ENCODE peak calls at places on chromosomes 1 and 21, in five cellular contexts. S is HepG2, I is upper lobe of left lung, M is K562, P is GM12878. D is an unnamed sample.

GRCh38 chr1:21266119-21266774 is 24.0 kb downstream of the ECE1 start:
- ATAC-seq in I (no peak), M (peak; percentile 63), S (no peak), P (no peak), D (no peak)

GRCh38 chr1:178266619-178267066 is 172.7 kb downstream of the RASAL2 start:
- ATAC-seq in M (peak; percentile 36), P (no peak), I (no peak), S (no peak), D (no peak)

GRCh38 chr21:31886896-31887595 is 14.2 kb downstream of the HUNK start:
- ATAC-seq in M (no peak), I (no peak), P (no peak), S (no peak), D (peak; percentile 19)

GRCh38 chr1:58717979-58718378 is 18.1 kb upstream of the MYSM1 start:
- ATAC-seq in I (peak; percentile 59), P (no peak), M (no peak), S (no peak), D (no peak)

GRCh38 chr21:31846690-31847089 is 26.1 kb upstream of the HUNK start:
- ATAC-seq in M (no peak), I (no peak), P (no peak), S (no peak), D (no peak)

GRCh38 chr1:205492774-205493173 is 11.7 kb upstream of the CDK18 start:
- ATAC-seq in P (no peak), M (no peak), S (peak; percentile 41), I (no peak), D (peak; percentile 4)

GRCh38 chr1:20974069-20974468 is 187.0 kb upstream of the HP1BP3 start:
- ATAC-seq in P (no peak), S (no peak), I (no peak), M (no peak), D (no peak)

GRCh38 chr1:189607477-189608096 is 870.1 kb downstream of the BRINP3 start:
- ATAC-seq in M (no peak), S (no peak), P (no peak), I (no peak), D (no peak)

GRCh38 chr1:30675289-30675688 is 48.1 kb downstream of the MATN1 start:
- ATAC-seq in S (no peak), M (no peak), I (no peak), P (no peak), D (no peak)

GRCh38 chr1:7595338-7595737 is 175.8 kb upstream of the VAMP3 start:
- ATAC-seq in M (no peak), I (no peak), S (no peak), P (no peak), D (no peak)

GRCh38 chr21:45056917-45057560 is 17.3 kb upstream of the ADARB1 start:
- ATAC-seq in M (no peak), P (no peak), I (no peak), S (no peak), D (no peak)

GRCh38 chr1:91803847-91804545 is 82.0 kb downstream of the TGFBR3 start:
- ATAC-seq in S (no peak), M (peak; percentile 75), I (no peak), P (peak; percentile 87), D (no peak)

GRCh38 chr1:151834239-151834638 is 2.6 kb upstream of the RORC start:
- ATAC-seq in S (no peak), I (no peak), P (no peak), M (no peak), D (no peak)

DNA sequence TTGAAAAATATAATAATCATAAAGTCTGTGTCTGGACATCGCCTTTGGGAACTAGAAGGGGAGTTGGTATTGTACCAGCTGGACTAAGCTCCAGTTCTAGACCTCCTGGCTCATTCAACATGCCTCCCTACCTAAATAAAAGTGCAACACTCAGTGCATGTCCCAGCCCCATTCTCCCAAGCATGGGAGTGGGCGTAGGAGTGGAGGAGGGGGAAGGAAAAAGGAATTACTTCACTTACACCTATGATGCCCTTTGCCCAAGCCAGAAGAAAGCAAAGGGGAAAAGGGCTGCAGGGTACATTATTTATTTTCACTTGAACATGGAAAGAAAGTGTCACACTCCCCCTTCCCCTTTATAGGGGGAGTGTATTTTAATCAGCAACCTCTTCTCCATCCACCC is 3.1 kb downstream of the NIT1 start:
- ATAC-seq in S (no peak), M (no peak), P (no peak), I (no peak), D (no peak)
- TF ChIP-seq EP300 in S (no peak), M (no peak), P (no peak), I (no peak), D (no peak)

DNA sequence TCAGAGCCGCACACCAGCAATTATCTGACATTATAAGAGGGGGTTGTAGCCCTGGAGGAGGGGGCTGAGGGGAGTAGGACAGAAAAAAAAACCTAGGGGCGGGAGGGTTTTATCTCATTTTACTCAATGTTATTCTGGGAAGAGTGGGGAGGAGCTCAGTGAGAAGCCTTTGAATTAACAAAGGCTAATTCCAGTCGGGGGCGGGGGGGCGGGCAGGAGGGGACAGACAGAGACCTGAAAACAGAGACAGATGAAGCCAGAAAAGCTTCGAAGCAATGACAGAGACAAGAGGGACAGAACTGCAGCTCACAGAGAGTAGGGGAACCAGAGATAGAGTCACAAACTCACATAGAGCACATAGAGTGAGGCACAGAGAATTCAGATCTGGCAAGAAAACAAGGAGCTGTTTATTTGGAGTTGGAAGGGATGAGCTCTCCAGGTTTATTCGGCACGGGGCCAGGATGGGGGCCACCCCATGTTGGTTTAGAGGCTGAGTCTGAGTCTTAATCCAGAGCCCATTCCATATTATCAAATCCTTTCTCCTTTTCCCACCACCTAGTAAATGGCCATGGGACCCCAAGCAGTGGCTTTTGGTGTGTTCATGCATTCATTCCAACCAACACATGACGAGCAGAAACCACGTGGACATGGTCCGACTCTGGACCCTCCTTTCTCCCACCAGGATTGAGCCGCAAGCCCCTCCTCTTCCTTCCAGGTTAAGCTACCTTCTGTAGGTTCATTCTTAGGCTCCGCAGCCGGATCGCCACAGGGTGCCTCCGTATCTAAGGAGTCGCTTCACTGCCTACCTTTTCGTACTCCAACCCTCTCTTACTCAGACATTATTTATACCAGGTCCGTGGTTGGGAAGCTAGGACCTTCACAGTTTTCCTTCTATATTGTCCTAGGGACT is 63.4 kb downstream of the RHBG start:
- ATAC-seq in M (no peak), I (no peak), S (no peak), P (no peak), D (no peak)
- H3K27me3 ChIP-seq in M (peaks cover 57% of the 10 kb centered on the region), I (peaks cover 7% of the 10 kb centered on the region), S (peaks cover 16% of the 10 kb centered on the region), P (peaks cover 42% of the 10 kb centered on the region), D (peaks cover 100% of the 10 kb centered on the region)

GRCh38 chr1:206713910-206714312 is 29.2 kb downstream of the MAPKAPK2 start:
- ATAC-seq in I (no peak), S (no peak), P (no peak), M (peak; percentile 52), D (no peak)
- H3K4me1 ChIP-seq in I (peaks cover 65% of the 10 kb centered on the region), S (peaks cover 57% of the 10 kb centered on the region), P (peaks cover 58% of the 10 kb centered on the region), M (peaks cover 38% of the 10 kb centered on the region), D (peaks cover 21% of the 10 kb centered on the region)

GRCh38 chr1:232538224-232538942 is 91.5 kb downstream of the SIPA1L2 start:
- ATAC-seq in P (no peak), M (no peak), I (no peak), S (no peak), D (no peak)
- TF ChIP-seq EP300 in P (no peak), M (no peak), I (no peak), S (no peak), D (no peak)

GRCh38 chr1:2235300-2235998 is 7.3 kb downstream of the SKI start:
- ATAC-seq in M (no peak), P (no peak), S (no peak), I (no peak), D (no peak)
- H3K27me3 ChIP-seq in M (no peaks in the 10 kb centered on the region), P (no peaks in the 10 kb centered on the region), S (no peaks in the 10 kb centered on the region), I (no peaks in the 10 kb centered on the region), D (no peaks in the 10 kb centered on the region)

DNA sequence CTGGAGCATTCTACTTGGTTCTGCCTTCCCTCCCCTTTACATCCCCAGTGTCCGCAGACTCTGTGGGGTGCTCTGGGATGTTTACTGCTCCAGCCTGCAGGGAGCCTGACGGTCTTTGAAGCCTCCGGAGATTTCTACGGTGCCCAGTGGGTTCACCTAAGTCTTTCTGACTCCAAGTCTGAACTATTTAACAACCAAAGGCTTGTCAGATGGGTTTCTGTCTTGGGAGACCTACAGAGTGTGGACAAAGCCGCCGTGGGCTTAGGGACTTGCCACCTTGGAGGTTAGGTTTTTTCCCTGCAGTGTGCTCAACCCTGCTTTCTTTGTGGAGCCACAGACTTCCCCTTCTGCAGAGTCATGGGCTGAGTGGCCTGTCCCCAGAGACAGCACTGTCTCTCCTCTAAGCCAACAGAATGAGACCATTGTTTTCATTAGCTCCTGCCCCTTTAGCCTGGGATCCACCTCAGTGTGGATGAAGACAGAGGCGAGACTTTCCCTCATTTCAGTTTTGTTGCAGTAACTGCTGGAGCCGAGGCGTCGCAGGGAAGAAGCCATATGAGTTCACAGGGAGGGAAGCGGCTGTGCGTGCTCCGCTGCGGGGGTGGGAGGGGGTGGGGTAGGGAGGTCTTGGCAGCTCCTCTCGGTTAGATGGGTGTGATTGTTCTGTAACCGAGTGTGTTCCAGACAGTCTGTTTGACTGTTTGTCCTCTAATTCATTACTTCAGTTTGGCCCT is 120.7 kb downstream of the CNIH3 start:
- ATAC-seq in M (peak; percentile 48), I (no peak), P (peak; percentile 61), S (peak; percentile 73), D (peak; percentile 79)
- H3K4me1 ChIP-seq in M (no peaks in the 10 kb centered on the region), I (peaks cover 5% of the 10 kb centered on the region), P (peaks cover 77% of the 10 kb centered on the region), S (peaks cover 16% of the 10 kb centered on the region), D (peaks cover 19% of the 10 kb centered on the region)

GRCh38 chr1:87328121-87329050 is at the start of gene LMO4:
- ATAC-seq in I (peak; percentile 93), M (peak; percentile 82), P (peak; percentile 80), S (peak; percentile 85), D (peak; percentile 95)
- TF ChIP-seq EP300 in I (no peak), M (no peak), P (no peak), S (no peak), D (no peak)

GRCh38 chr1:61477301-61477700 is 247.6 kb downstream of the TM2D1 start:
- ATAC-seq in S (no peak), I (no peak), P (no peak), M (no peak), D (no peak)
- H3K27me3 ChIP-seq in S (peaks cover 1% of the 10 kb centered on the region), I (no peaks in the 10 kb centered on the region), P (no peaks in the 10 kb centered on the region), M (peaks cover 24% of the 10 kb centered on the region), D (no peaks in the 10 kb centered on the region)

DNA sequence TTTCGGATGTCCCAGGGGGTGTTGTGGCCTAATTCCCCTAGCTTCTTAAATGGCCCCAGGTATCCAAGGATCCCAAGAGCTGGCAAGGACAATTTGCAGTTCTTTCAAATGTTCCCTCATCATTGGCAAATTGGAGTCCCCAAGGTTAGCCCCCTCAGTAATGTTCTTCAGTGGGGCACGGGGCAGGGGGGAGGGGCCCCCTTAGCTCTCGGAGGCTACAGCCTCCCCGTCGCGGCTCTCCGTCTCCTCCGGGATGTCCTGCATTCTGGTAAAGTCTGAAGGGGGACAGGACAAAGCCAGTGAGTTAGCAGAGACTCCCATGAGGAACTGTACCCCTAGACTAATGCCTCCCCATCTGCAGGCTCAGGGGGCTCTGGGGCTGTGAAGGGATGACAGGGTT is 6.3 kb downstream of the RXFP4 start:
- ATAC-seq in I (no peak), S (no peak), M (no peak), P (no peak), D (no peak)
- H3K4me1 ChIP-seq in I (peaks cover 34% of the 10 kb centered on the region), S (peaks cover 39% of the 10 kb centered on the region), M (no peaks in the 10 kb centered on the region), P (peaks cover 43% of the 10 kb centered on the region), D (peaks cover 31% of the 10 kb centered on the region)